ENCODE peak calls at places on chromosomes 6 and 20, in ten cellular contexts. One of them, this sample, is unnamed.
A peak's percentile ranks its signal among the peaks of the same experiment; 100 is the strongest.

GRCh38 chr6:30740540-30740870 is 2.0 kb downstream of the FLOT1 start:
- DNase-seq in transverse colon: no peak
- DNase-seq in A549: no peak
- DNase-seq in sigmoid colon: no peak
- DNase-seq in HepG2: no peak
- DNase-seq in stomach: no peak
- DNase-seq in esophagus muscularis mucosa: no peak
- DNase-seq in ovary: no peak
- DNase-seq in H1: no peak
- DNase-seq in suprapubic skin: no peak
- DNase-seq in this sample: no peak

GRCh38 chr6:85917522-85917921 is 274.8 kb upstream of the SYNCRIP start:
- DNase-seq in H1: no peak
- DNase-seq in suprapubic skin: no peak
- DNase-seq in sigmoid colon: no peak
- DNase-seq in A549: no peak
- DNase-seq in transverse colon: no peak
- DNase-seq in ovary: no peak
- DNase-seq in esophagus muscularis mucosa: no peak
- DNase-seq in HepG2: no peak
- DNase-seq in stomach: no peak
- DNase-seq in this sample: no peak

GRCh38 chr6:105178110-105178509 is 1.7 kb downstream of the POPDC3 start:
- DNase-seq in H1: no peak
- DNase-seq in esophagus muscularis mucosa: no peak
- DNase-seq in stomach: no peak
- DNase-seq in transverse colon: no peak
- DNase-seq in A549: no peak
- DNase-seq in sigmoid colon: no peak
- DNase-seq in HepG2: no peak
- DNase-seq in suprapubic skin: no peak
- DNase-seq in ovary: no peak
- DNase-seq in this sample: no peak

GRCh38 chr6:52603000-52603795 is 26.3 kb upstream of the TRAM2 start:
- DNase-seq in stomach: no peak
- DNase-seq in A549: no peak
- DNase-seq in esophagus muscularis mucosa: peak; percentile 50
- DNase-seq in ovary: no peak
- DNase-seq in transverse colon: no peak
- DNase-seq in HepG2: no peak
- DNase-seq in sigmoid colon: no peak
- DNase-seq in suprapubic skin: no peak
- DNase-seq in H1: no peak
- DNase-seq in this sample: no peak

GRCh38 chr20:57429579-57430202 is 38.5 kb downstream of the RBM38 start:
- DNase-seq in A549: no peak
- DNase-seq in sigmoid colon: no peak
- DNase-seq in H1: no peak
- DNase-seq in HepG2: peak; percentile 69
- DNase-seq in suprapubic skin: no peak
- DNase-seq in stomach: no peak
- DNase-seq in ovary: no peak
- DNase-seq in transverse colon: no peak
- DNase-seq in esophagus muscularis mucosa: no peak
- DNase-seq in this sample: no peak

GRCh38 chr6:12545837-12546658 is 170.5 kb upstream of the PHACTR1 start:
- DNase-seq in H1: no peak
- DNase-seq in esophagus muscularis mucosa: no peak
- DNase-seq in sigmoid colon: no peak
- DNase-seq in transverse colon: no peak
- DNase-seq in ovary: no peak
- DNase-seq in A549: peak; percentile 40
- DNase-seq in suprapubic skin: no peak
- DNase-seq in HepG2: no peak
- DNase-seq in stomach: no peak
- DNase-seq in this sample: no peak

GRCh38 chr20:57705103-57705899 is 4.5 kb downstream of the PMEPA1 start:
- DNase-seq in transverse colon: no peak
- DNase-seq in H1: no peak
- DNase-seq in stomach: no peak
- DNase-seq in suprapubic skin: no peak
- DNase-seq in A549: no peak
- DNase-seq in ovary: no peak
- DNase-seq in sigmoid colon: no peak
- DNase-seq in HepG2: no peak
- DNase-seq in esophagus muscularis mucosa: no peak
- DNase-seq in this sample: no peak

GRCh38 chr6:142822882-142823578 is 121.9 kb downstream of the HIVEP2 start:
- DNase-seq in H1: peak; percentile 83
- DNase-seq in HepG2: no peak
- DNase-seq in stomach: no peak
- DNase-seq in ovary: no peak
- DNase-seq in suprapubic skin: no peak
- DNase-seq in esophagus muscularis mucosa: no peak
- DNase-seq in A549: peak; percentile 12
- DNase-seq in transverse colon: no peak
- DNase-seq in sigmoid colon: no peak
- DNase-seq in this sample: no peak

GRCh38 chr6:53547166-53547814 is 2.4 kb upstream of the GCLC start:
- DNase-seq in sigmoid colon: no peak
- DNase-seq in esophagus muscularis mucosa: no peak
- DNase-seq in suprapubic skin: no peak
- DNase-seq in ovary: no peak
- DNase-seq in stomach: no peak
- DNase-seq in H1: no peak
- DNase-seq in transverse colon: no peak
- DNase-seq in HepG2: no peak
- DNase-seq in A549: no peak
- DNase-seq in this sample: no peak

GRCh38 chr6:37650071-37650481 is 47.6 kb downstream of the MDGA1 start:
- DNase-seq in esophagus muscularis mucosa: no peak
- DNase-seq in ovary: no peak
- DNase-seq in A549: no peak
- DNase-seq in suprapubic skin: no peak
- DNase-seq in sigmoid colon: no peak
- DNase-seq in transverse colon: no peak
- DNase-seq in H1: peak; percentile 87
- DNase-seq in stomach: no peak
- DNase-seq in HepG2: peak; percentile 46
- DNase-seq in this sample: no peak

GRCh38 chr6:5850848-5851255 is 155.9 kb downstream of the NRN1 start:
- DNase-seq in transverse colon: no peak
- DNase-seq in sigmoid colon: no peak
- DNase-seq in esophagus muscularis mucosa: no peak
- DNase-seq in suprapubic skin: no peak
- DNase-seq in A549: no peak
- DNase-seq in ovary: no peak
- DNase-seq in HepG2: no peak
- DNase-seq in stomach: no peak
- DNase-seq in H1: no peak
- DNase-seq in this sample: no peak

GRCh38 chr20:454951-455350 is 7.4 kb downstream of the TBC1D20 start:
- DNase-seq in transverse colon: no peak
- DNase-seq in esophagus muscularis mucosa: no peak
- DNase-seq in suprapubic skin: no peak
- DNase-seq in stomach: no peak
- DNase-seq in HepG2: no peak
- DNase-seq in H1: no peak
- DNase-seq in sigmoid colon: no peak
- DNase-seq in ovary: no peak
- DNase-seq in A549: no peak
- DNase-seq in this sample: no peak

GRCh38 chr6:7238900-7239589 is 74.0 kb downstream of the SSR1 start:
- DNase-seq in ovary: peak; percentile 83
- DNase-seq in suprapubic skin: peak; percentile 94
- DNase-seq in H1: peak; percentile 90
- DNase-seq in A549: peak; percentile 56
- DNase-seq in stomach: peak; percentile 96
- DNase-seq in sigmoid colon: peak; percentile 91
- DNase-seq in transverse colon: peak; percentile 93
- DNase-seq in HepG2: peak; percentile 94
- DNase-seq in esophagus muscularis mucosa: peak; percentile 94
- DNase-seq in this sample: peak; percentile 82

GRCh38 chr20:40564997-40565680 is 123.9 kb downstream of the MAFB start:
- DNase-seq in sigmoid colon: no peak
- DNase-seq in suprapubic skin: no peak
- DNase-seq in ovary: no peak
- DNase-seq in H1: no peak
- DNase-seq in stomach: no peak
- DNase-seq in A549: peak; percentile 47
- DNase-seq in esophagus muscularis mucosa: no peak
- DNase-seq in transverse colon: no peak
- DNase-seq in HepG2: no peak
- DNase-seq in this sample: no peak

GRCh38 chr6:10453596-10453995 is 38.7 kb upstream of the TFAP2A start:
- DNase-seq in transverse colon: no peak
- DNase-seq in suprapubic skin: no peak
- DNase-seq in ovary: no peak
- DNase-seq in HepG2: no peak
- DNase-seq in sigmoid colon: no peak
- DNase-seq in esophagus muscularis mucosa: no peak
- DNase-seq in A549: no peak
- DNase-seq in stomach: no peak
- DNase-seq in H1: no peak
- DNase-seq in this sample: no peak
- TF ChIP-seq EP300 in transverse colon: no peak
- TF ChIP-seq EP300 in suprapubic skin: no peak
- TF ChIP-seq EP300 in ovary: no peak
- TF ChIP-seq EP300 in HepG2: no peak
- TF ChIP-seq EP300 in sigmoid colon: no peak
- TF ChIP-seq EP300 in esophagus muscularis mucosa: no peak
- TF ChIP-seq EP300 in A549: no peak
- TF ChIP-seq EP300 in stomach: no peak
- TF ChIP-seq EP300 in H1: no peak
- TF ChIP-seq EP300 in this sample: no peak

GRCh38 chr6:155310596-155310995 is 3.7 kb downstream of the TFB1M start:
- DNase-seq in A549: no peak
- DNase-seq in transverse colon: no peak
- DNase-seq in stomach: no peak
- DNase-seq in ovary: no peak
- DNase-seq in esophagus muscularis mucosa: no peak
- DNase-seq in H1: no peak
- DNase-seq in HepG2: no peak
- DNase-seq in sigmoid colon: no peak
- DNase-seq in suprapubic skin: no peak
- DNase-seq in this sample: no peak

GRCh38 chr6:155311583-155311982 is 2.7 kb downstream of the TFB1M start:
- DNase-seq in sigmoid colon: no peak
- DNase-seq in ovary: no peak
- DNase-seq in stomach: no peak
- DNase-seq in HepG2: no peak
- DNase-seq in transverse colon: no peak
- DNase-seq in suprapubic skin: no peak
- DNase-seq in A549: no peak
- DNase-seq in H1: no peak
- DNase-seq in esophagus muscularis mucosa: no peak
- DNase-seq in this sample: no peak

GRCh38 chr6:155313602-155314091 is 637 bp downstream of the TFB1M start:
- DNase-seq in HepG2: peak; percentile 65
- DNase-seq in A549: peak; percentile 5
- DNase-seq in stomach: no peak
- DNase-seq in esophagus muscularis mucosa: no peak
- DNase-seq in H1: no peak
- DNase-seq in transverse colon: no peak
- DNase-seq in suprapubic skin: no peak
- DNase-seq in sigmoid colon: no peak
- DNase-seq in ovary: no peak
- DNase-seq in this sample: no peak

GRCh38 chr6:155309150-155309549 is 5.1 kb downstream of the TFB1M start:
- DNase-seq in HepG2: peak; percentile 44
- DNase-seq in transverse colon: no peak
- DNase-seq in stomach: no peak
- DNase-seq in suprapubic skin: no peak
- DNase-seq in esophagus muscularis mucosa: no peak
- DNase-seq in A549: no peak
- DNase-seq in sigmoid colon: no peak
- DNase-seq in H1: no peak
- DNase-seq in ovary: no peak
- DNase-seq in this sample: no peak

GRCh38 chr6:155311076-155311475 is 3.2 kb downstream of the TFB1M start:
- DNase-seq in ovary: no peak
- DNase-seq in HepG2: no peak
- DNase-seq in suprapubic skin: no peak
- DNase-seq in A549: no peak
- DNase-seq in esophagus muscularis mucosa: no peak
- DNase-seq in transverse colon: no peak
- DNase-seq in H1: no peak
- DNase-seq in sigmoid colon: no peak
- DNase-seq in stomach: peak; percentile 60
- DNase-seq in this sample: no peak
- H3K27ac ChIP-seq in ovary: no peak overlapping the region
- H3K27ac ChIP-seq in HepG2: no peak overlapping the region
- H3K27ac ChIP-seq in suprapubic skin: no peak overlapping the region
- H3K27ac ChIP-seq in A549: no peak overlapping the region
- H3K27ac ChIP-seq in esophagus muscularis mucosa: no peak overlapping the region
- H3K27ac ChIP-seq in transverse colon: no peak overlapping the region
- H3K27ac ChIP-seq in H1: no peak overlapping the region
- H3K27ac ChIP-seq in sigmoid colon: no peak overlapping the region
- H3K27ac ChIP-seq in stomach: no peak overlapping the region
- H3K27ac ChIP-seq in this sample: no peak overlapping the region

DNA sequence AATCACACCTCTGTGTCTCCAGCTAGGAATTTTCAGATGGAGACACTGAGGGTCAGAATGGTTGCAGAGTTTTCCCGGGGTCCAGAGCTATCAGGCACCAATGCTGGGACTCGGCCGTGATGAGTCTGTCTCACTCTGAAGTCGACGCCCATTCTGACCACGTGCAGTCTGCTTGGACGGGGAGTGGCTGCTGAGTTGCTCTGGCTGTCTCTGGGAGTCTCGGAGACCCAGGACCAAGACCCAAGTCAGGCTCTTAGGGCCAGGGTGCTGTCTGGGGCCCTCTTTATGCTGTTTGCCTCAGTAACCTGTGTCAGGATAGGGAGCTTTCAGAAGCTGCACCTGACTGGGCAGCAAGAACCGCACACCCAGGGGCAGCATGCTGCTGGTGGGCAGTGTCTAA is 4.6 kb downstream of the IP6K3 start:
- DNase-seq in esophagus muscularis mucosa: no peak
- DNase-seq in sigmoid colon: no peak
- DNase-seq in transverse colon: no peak
- DNase-seq in H1: no peak
- DNase-seq in A549: no peak
- DNase-seq in ovary: no peak
- DNase-seq in stomach: no peak
- DNase-seq in HepG2: no peak
- DNase-seq in suprapubic skin: no peak
- DNase-seq in this sample: no peak
- TF ChIP-seq CTCF in esophagus muscularis mucosa: no peak
- TF ChIP-seq CTCF in sigmoid colon: no peak
- TF ChIP-seq CTCF in transverse colon: no peak
- TF ChIP-seq CTCF in H1: no peak
- TF ChIP-seq CTCF in A549: no peak
- TF ChIP-seq CTCF in ovary: no peak
- TF ChIP-seq CTCF in stomach: no peak
- TF ChIP-seq CTCF in HepG2: no peak
- TF ChIP-seq CTCF in suprapubic skin: no peak
- TF ChIP-seq CTCF in this sample: no peak

DNA sequence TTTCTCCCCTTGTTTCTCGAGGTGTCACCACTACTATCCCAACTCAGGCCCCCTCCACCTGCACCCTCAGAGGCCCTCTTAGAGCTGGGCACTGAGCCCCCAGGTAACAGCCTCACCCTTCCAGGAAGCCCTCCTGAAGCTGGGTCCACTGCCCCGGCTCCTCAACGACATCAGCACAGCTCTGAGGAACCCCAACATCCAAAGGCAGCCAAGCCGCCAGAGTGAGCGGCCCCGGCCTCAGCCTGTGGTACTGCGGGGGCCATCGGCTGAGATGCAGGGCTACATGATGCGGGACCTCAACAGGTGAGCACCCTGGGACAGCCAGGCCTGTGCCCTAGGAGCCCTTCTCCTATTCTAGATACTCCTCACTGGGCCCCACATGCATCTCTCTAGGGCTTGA is 12.9 kb upstream of the ZBTB9 start:
- DNase-seq in sigmoid colon: peak; percentile 36
- DNase-seq in HepG2: no peak
- DNase-seq in suprapubic skin: no peak
- DNase-seq in transverse colon: no peak
- DNase-seq in A549: no peak
- DNase-seq in esophagus muscularis mucosa: no peak
- DNase-seq in H1: no peak
- DNase-seq in stomach: no peak
- DNase-seq in ovary: no peak
- DNase-seq in this sample: no peak
- TF ChIP-seq EP300 in sigmoid colon: no peak
- TF ChIP-seq EP300 in HepG2: no peak
- TF ChIP-seq EP300 in suprapubic skin: no peak
- TF ChIP-seq EP300 in transverse colon: no peak
- TF ChIP-seq EP300 in A549: no peak
- TF ChIP-seq EP300 in esophagus muscularis mucosa: no peak
- TF ChIP-seq EP300 in H1: no peak
- TF ChIP-seq EP300 in stomach: no peak
- TF ChIP-seq EP300 in ovary: no peak
- TF ChIP-seq EP300 in this sample: no peak

This sample was measured in tibial nerve.